ENCODE peak calls at places on chromosomes 16 and 17, in five cellular contexts. B is putamen; C is MV-4-11; L is activated naive CD8-positive, alpha-beta T cell treated with anti-CD3 and anti-CD28 coated beads, Interleukin-2, amount 50 U/mL, for 24 hours; E is A172. G is an unnamed sample.

GRCh38 chr17:17096438-17097178 is 54.4 kb downstream of the MPRIP start:
- DNase-seq in B (no peak), C (no peak), L (no peak), E (peak), G (peak)

GRCh38 chr16:69482410-69482951 is 58.1 kb downstream of the CYB5B start:
- DNase-seq in B (no peak), C (no peak), L (no peak), E (peak), G (peak)

GRCh38 chr16:4320030-4320429 is 4.2 kb downstream of the GLIS2 start:
- DNase-seq in B (no peak), C (no peak), L (no peak), E (no peak), G (peak)

GRCh38 chr16:6096931-6097665 is 999.5 kb upstream of the EEF2KMT start:
- DNase-seq in B (no peak), C (no peak), L (no peak), E (peak), G (no peak)

GRCh38 chr17:8687732-8688131 is 56.9 kb downstream of the CCDC42 start:
- DNase-seq in B (no peak), C (no peak), L (no peak), E (no peak), G (no peak)

GRCh38 chr17:79024901-79025737 is 1.1 kb downstream of the C1QTNF1 start:
- DNase-seq in B (no peak), C (no peak), L (no peak), E (no peak), G (peak)

GRCh38 chr16:2278956-2279800 is 11.3 kb upstream of the RNPS1 start:
- DNase-seq in B (no peak), C (no peak), L (no peak), E (no peak), G (no peak)

GRCh38 chr16:49492090-49492801 is 118.6 kb downstream of the C16orf78 start:
- DNase-seq in B (no peak), C (no peak), L (peak), E (no peak), G (peak)

GRCh38 chr17:49459401-49459984 is 35.6 kb upstream of the NGFR start:
- DNase-seq in B (no peak), C (no peak), L (no peak), E (no peak), G (no peak)

GRCh38 chr16:64469906-64470702 is 651.8 kb downstream of the CDH11 start:
- DNase-seq in B (no peak), C (no peak), L (no peak), E (no peak), G (peak)

GRCh38 chr17:30238387-30239088 is 3.0 kb upstream of the SLC6A4 start:
- DNase-seq in B (no peak), C (no peak), L (no peak), E (no peak), G (no peak)

GRCh38 chr16:89722392-89723278 is 1.3 kb downstream of the ZNF276 start:
- DNase-seq in B (no peak), C (peak), L (peak), E (peak), G (peak)

GRCh38 chr17:39601010-39601597 is 6.6 kb downstream of the NEUROD2 start:
- DNase-seq in B (no peak), C (no peak), L (no peak), E (no peak), G (no peak)

GRCh38 chr17:17416007-17416399 is 60.8 kb upstream of the MED9 start:
- DNase-seq in B (no peak), C (peak), L (no peak), E (peak), G (peak)

GRCh38 chr16:27486344-27486743 is 63.4 kb downstream of the GTF3C1 start:
- DNase-seq in B (no peak), C (no peak), L (no peak), E (no peak), G (no peak)

GRCh38 chr17:61218438-61218837 is 181.2 kb upstream of the TBX2 start:
- DNase-seq in B (no peak), C (peak), L (no peak), E (peak), G (peak)

GRCh38 chr16:13766334-13766733 is 153.6 kb upstream of the ERCC4 start:
- DNase-seq in B (no peak), C (no peak), L (no peak), E (no peak), G (no peak)

GRCh38 chr16:24163935-24164334 is 92.2 kb upstream of the CACNG3 start:
- DNase-seq in B (no peak), C (no peak), L (no peak), E (no peak), G (no peak)

GRCh38 chr16:22217890-22218730 is 12.0 kb downstream of the EEF2K start:
- DNase-seq in B (no peak), C (peak), L (no peak), E (no peak), G (no peak)

GRCh38 chr16:67430504-67431076 is 331 bp upstream of the HSD11B2 start:
- DNase-seq in B (no peak), C (no peak), L (peak), E (no peak), G (no peak)

GRCh38 chr17:17406225-17406624 is 70.6 kb upstream of the MED9 start:
- DNase-seq in B (no peak), C (no peak), L (no peak), E (no peak), G (no peak)

GRCh38 chr16:66240088-66240487 is 126.4 kb upstream of the CDH5 start:
- DNase-seq in B (no peak), C (no peak), L (no peak), E (no peak), G (no peak)

G was measured in cardiac fibroblast.